ENCODE peak calls at places on chromosomes 3 and 15, in nine cellular contexts. O is tibial artery, F is type B pancreatic cell, K is breast epithelium, Q is B cell, T is osteoblast, D is brain microvascular endothelial cell, W is Peyer's patch, N is fibroblast of mammary gland. S is an unnamed sample.

GRCh38 chr3:117252208-117252607 is 542.6 kb downstream of the TUSC7 start:
- DNase-seq in O (no peak), F (no peak), K (no peak), Q (no peak), T (peak; percentile 10), D (no peak), W (no peak), N (peak; percentile 6), S (no peak)

GRCh38 chr3:66464512-66464894 is 36.3 kb downstream of the LRIG1 start:
- DNase-seq in O (no peak), F (no peak), K (no peak), Q (no peak), T (no peak), D (no peak), W (no peak), N (peak; percentile 69), S (no peak)

GRCh38 chr15:98881526-98882517 is 125.8 kb downstream of the PGPEP1L start:
- DNase-seq in O (no peak), F (no peak), K (no peak), Q (peak; percentile 40), T (no peak), D (no peak), W (no peak), N (peak; percentile 85), S (no peak)

GRCh38 chr3:62051506-62051905 is 321.8 kb downstream of the FEZF2 start:
- DNase-seq in O (no peak), F (no peak), K (no peak), Q (no peak), T (no peak), D (peak; percentile 45), W (peak; percentile 71), N (peak; percentile 41), S (no peak)

GRCh38 chr3:173793963-173794362 is 396.4 kb downstream of the NLGN1 start:
- DNase-seq in O (no peak), F (no peak), K (no peak), Q (no peak), T (no peak), D (no peak), W (no peak), N (no peak), S (no peak)

GRCh38 chr3:160088492-160089137 is 100.0 kb downstream of the IL12A start:
- DNase-seq in O (no peak), F (no peak), K (no peak), Q (no peak), T (no peak), D (no peak), W (no peak), N (no peak), S (no peak)

GRCh38 chr3:171315919-171316318 is 144.3 kb downstream of the TNIK start:
- DNase-seq in O (no peak), F (no peak), K (no peak), Q (no peak), T (no peak), D (no peak), W (no peak), N (no peak), S (no peak)

GRCh38 chr3:29972594-29972993 is 633.8 kb upstream of the TGFBR2 start:
- DNase-seq in O (no peak), F (no peak), K (no peak), Q (no peak), T (no peak), D (peak; percentile 72), W (no peak), N (peak; percentile 77), S (no peak)

GRCh38 chr3:8069471-8069870 is 432.2 kb upstream of the LMCD1 start:
- DNase-seq in O (no peak), F (no peak), K (no peak), Q (no peak), T (no peak), D (no peak), W (no peak), N (no peak), S (no peak)

GRCh38 chr15:78527325-78527724 is 12.9 kb upstream of the PSMA4 start:
- DNase-seq in O (no peak), F (no peak), K (no peak), Q (no peak), T (no peak), D (no peak), W (no peak), N (no peak), S (no peak)

GRCh38 chr3:10116138-10116460 is 624 bp downstream of the BRK1 start:
- DNase-seq in O (no peak), F (no peak), K (no peak), Q (no peak), T (no peak), D (peak; percentile 53), W (no peak), N (peak; percentile 60), S (no peak)

GRCh38 chr3:64022451-64023186 is 675 bp downstream of the PSMD6 start:
- DNase-seq in O (no peak), F (no peak), K (no peak), Q (peak; percentile 7), T (peak; percentile 47), D (no peak), W (no peak), N (peak; percentile 26), S (no peak)

GRCh38 chr15:78454992-78455391 is 17.0 kb downstream of the IREB2 start:
- DNase-seq in O (no peak), F (no peak), K (no peak), Q (peak; percentile 71), T (no peak), D (no peak), W (no peak), N (no peak), S (no peak)

DNA sequence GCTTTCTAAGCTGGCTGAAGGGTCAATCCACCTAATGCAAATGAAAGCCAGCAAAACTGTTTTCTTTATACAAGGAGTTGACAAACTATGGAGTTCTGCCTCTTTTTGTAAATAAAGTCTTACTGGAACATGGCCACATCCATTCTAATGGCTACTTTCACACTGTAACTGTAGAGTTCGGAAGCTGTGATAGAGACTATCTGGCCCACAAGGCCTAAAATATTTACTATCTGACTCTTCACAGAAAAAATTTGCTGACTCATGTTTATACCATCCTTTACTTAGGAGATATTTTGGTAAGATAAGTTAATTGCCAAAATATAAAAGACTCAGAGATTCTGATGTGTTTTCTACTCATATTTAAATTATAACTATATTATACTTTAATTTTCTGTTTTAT is 93.7 kb upstream of the GK5 start:
- DNase-seq in O (no peak), F (no peak), K (no peak), Q (no peak), T (no peak), D (peak; percentile 37), W (no peak), N (peak; percentile 52), S (no peak)
- TF ChIP-seq CTCF in O (no peak), F (no peak), K (no peak), Q (no peak), T (no peak), D (no peak), W (no peak), N (no peak), S (no peak)

DNA sequence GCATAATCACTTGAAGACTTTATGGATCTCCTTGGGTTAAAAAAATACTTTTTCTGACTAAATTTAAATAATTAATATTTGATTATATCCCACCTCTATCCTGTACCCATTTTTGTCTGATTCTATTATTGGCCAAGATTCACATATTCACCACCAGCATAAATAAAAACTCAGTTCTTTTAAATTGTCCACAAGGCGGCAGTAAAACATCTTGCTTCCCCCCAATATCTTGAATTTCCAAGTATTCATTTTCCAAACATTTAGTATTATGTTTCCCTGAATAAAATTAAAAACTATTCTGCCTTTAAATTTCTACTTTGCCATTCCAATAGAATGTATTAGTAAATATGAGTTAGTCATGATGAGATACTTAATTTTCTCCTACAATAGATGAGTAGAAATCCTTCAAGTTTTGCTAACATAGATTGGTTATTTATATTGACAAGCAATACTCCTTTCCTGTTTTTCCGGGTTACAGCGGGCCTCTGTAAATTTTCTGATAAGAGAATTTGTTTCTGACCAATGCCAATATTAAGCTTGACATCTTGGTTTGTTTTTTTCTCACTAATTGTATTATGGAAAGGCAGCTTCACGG is 218.7 kb upstream of the MDFIC2 start:
- DNase-seq in O (no peak), F (no peak), K (no peak), Q (peak; percentile 17), T (no peak), D (peak; percentile 7), W (no peak), N (peak; percentile 47), S (no peak)
- TF ChIP-seq CTCF in O (peak; percentile 52), F (peak; percentile 86), K (peak; percentile 57), Q (peak; percentile 61), T (peak; percentile 67), D (peak; percentile 48), W (no peak), N (peak; percentile 66), S (peak; percentile 73)

DNA sequence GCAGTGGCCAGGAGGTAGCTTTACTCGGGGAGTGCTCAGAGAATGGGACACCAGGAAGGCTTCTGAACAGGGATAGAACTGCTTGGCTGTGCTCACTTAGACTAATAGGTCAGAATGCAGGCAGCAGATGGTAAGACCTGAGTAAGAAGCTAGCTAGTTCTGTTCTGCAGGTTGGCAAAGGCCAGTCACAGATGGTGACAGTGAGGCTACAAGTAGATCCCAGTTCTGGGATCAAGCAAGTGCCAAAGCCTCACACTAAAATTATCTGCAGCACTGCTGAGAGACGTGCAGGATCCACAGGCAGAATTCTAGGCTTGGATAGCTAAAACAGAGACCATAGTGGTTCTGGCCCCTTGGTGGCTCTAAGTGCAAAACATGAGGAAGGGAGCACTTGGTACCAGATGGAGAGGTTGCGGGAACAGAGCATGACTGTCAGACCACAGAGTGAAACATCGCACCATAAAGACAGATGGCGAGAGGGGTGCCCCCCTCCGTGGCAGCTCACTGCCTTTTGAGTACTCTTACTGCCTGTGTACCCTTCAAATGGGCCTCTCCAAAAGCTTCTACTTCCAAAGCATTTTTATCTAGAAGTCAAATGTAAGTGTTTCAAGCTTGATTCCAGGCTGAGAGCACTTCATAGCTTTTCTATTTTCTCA is 3.6 kb upstream of the GLCE start:
- DNase-seq in O (no peak), F (no peak), K (no peak), Q (no peak), T (no peak), D (no peak), W (no peak), N (no peak), S (no peak)
- TF ChIP-seq CTCF in O (no peak), F (no peak), K (no peak), Q (no peak), T (no peak), D (no peak), W (no peak), N (no peak), S (no peak)

GRCh38 chr3:100603449-100603848 is 6.0 kb upstream of the ADGRG7 start:
- DNase-seq in O (no peak), F (no peak), K (no peak), Q (no peak), T (peak; percentile 29), D (peak; percentile 29), W (no peak), N (peak; percentile 54), S (no peak)
- TF ChIP-seq CTCF in O (no peak), F (peak; percentile 61), K (no peak), Q (peak; percentile 25), T (peak; percentile 67), D (peak; percentile 71), W (no peak), N (peak; percentile 74), S (peak; percentile 58)

GRCh38 chr3:47002490-47003410 is 23.3 kb downstream of the NBEAL2 start:
- DNase-seq in O (no peak), F (no peak), K (peak; percentile 44), Q (no peak), T (peak; percentile 80), D (no peak), W (no peak), N (no peak), S (no peak)
- TF ChIP-seq CTCF in O (no peak), F (no peak), K (no peak), Q (no peak), T (no peak), D (peak; percentile 24), W (no peak), N (no peak), S (no peak)

GRCh38 chr3:24507776-24508422 is 13.2 kb upstream of the THRB start:
- DNase-seq in O (no peak), F (no peak), K (no peak), Q (peak; percentile 61), T (no peak), D (no peak), W (peak; percentile 55), N (no peak), S (no peak)
- TF ChIP-seq CTCF in O (no peak), F (no peak), K (no peak), Q (no peak), T (no peak), D (no peak), W (no peak), N (no peak), S (no peak)